ENCODE peak calls at places on chromosomes 5 and 9, in five cellular contexts. M is K562, O is HepG2, U is GM12878, J is A549. D is an unnamed sample.

GRCh38 chr5:4208537-4208936 is 612.9 kb downstream of the IRX1 start:
- ATAC-seq in M (no peak), O (no peak), U (no peak), J (no peak), D (no peak)

GRCh38 chr9:75010570-75010969 is 17.5 kb downstream of the CARNMT1 start:
- ATAC-seq in M (no peak), O (no peak), U (no peak), J (no peak), D (no peak)

GRCh38 chr5:133203317-133204305 is 151.8 kb downstream of the HSPA4 start:
- ATAC-seq in M (no peak), O (no peak), U (peak; percentile 55), J (no peak), D (no peak)

GRCh38 chr5:111834926-111835599 is 78.1 kb upstream of the NREP start:
- ATAC-seq in M (no peak), O (no peak), U (peak; percentile 51), J (no peak), D (no peak)

GRCh38 chr9:97502222-97502983 is 937 bp downstream of the TMOD1 start:
- ATAC-seq in M (peak; percentile 40), O (peak; percentile 72), U (peak; percentile 71), J (peak; percentile 11), D (no peak)

GRCh38 chr9:101309139-101309538 is 75.7 kb downstream of the BAAT start:
- ATAC-seq in M (no peak), O (no peak), U (no peak), J (no peak), D (no peak)

GRCh38 chr5:65127181-65127901 is 354.4 kb downstream of the ADAMTS6 start:
- ATAC-seq in M (no peak), O (no peak), U (no peak), J (no peak), D (peak; percentile 66)

GRCh38 chr9:37678789-37679273 is 28.1 kb downstream of the FRMPD1 start:
- ATAC-seq in M (peak; percentile 85), O (no peak), U (no peak), J (peak; percentile 68), D (no peak)

GRCh38 chr9:121732886-121733285 is 81.5 kb downstream of the DAB2IP start:
- ATAC-seq in M (no peak), O (no peak), U (no peak), J (no peak), D (no peak)

GRCh38 chr9:95060916-95061315 is 256.6 kb downstream of the FANCC start:
- ATAC-seq in M (no peak), O (no peak), U (no peak), J (no peak), D (no peak)

GRCh38 chr5:58773744-58774441 is 191.0 kb downstream of the RAB3C start:
- ATAC-seq in M (no peak), O (no peak), U (no peak), J (no peak), D (no peak)

GRCh38 chr5:41843456-41844112 is 26.6 kb downstream of the OXCT1 start:
- ATAC-seq in M (peak; percentile 89), O (peak; percentile 58), U (peak; percentile 89), J (peak; percentile 82), D (no peak)

GRCh38 chr9:68755752-68756151 is 50.7 kb downstream of the PIP5K1B start:
- ATAC-seq in M (peak; percentile 26), O (peak; percentile 50), U (no peak), J (no peak), D (no peak)

GRCh38 chr5:64417390-64417789 is 88.4 kb upstream of the RGS7BP start:
- ATAC-seq in M (no peak), O (peak; percentile 61), U (peak; percentile 30), J (no peak), D (no peak)

GRCh38 chr5:40694433-40694832 is 14.7 kb downstream of the PTGER4 start:
- ATAC-seq in M (no peak), O (no peak), U (no peak), J (no peak), D (no peak)

GRCh38 chr5:41510176-41510831 is at the start of gene PLCXD3:
- ATAC-seq in M (no peak), O (peak; percentile 90), U (no peak), J (peak; percentile 92), D (peak; percentile 40)

GRCh38 chr9:127828262-127829031 is 25.8 kb downstream of the FPGS start:
- ATAC-seq in M (peak; percentile 94), O (peak; percentile 83), U (no peak), J (peak; percentile 79), D (peak; percentile 93)

GRCh38 chr5:36304095-36304494 is 2.4 kb upstream of the RANBP3L start:
- ATAC-seq in M (no peak), O (no peak), U (no peak), J (no peak), D (no peak)

GRCh38 chr9:134175291-134175807 is 11.0 kb upstream of the RNU6ATAC start:
- ATAC-seq in M (peak; percentile 82), O (peak; percentile 32), U (peak; percentile 25), J (peak; percentile 72), D (no peak)

GRCh38 chr5:138542120-138542955 is 698 bp downstream of the ETF1 start:
- ATAC-seq in M (peak; percentile 0), O (no peak), U (peak; percentile 2), J (peak; percentile 68), D (no peak)

GRCh38 chr5:138542956-138543729 is at the start of gene ETF1:
- ATAC-seq in M (peak; percentile 88), O (peak; percentile 92), U (peak; percentile 92), J (peak; percentile 92), D (peak; percentile 97)

GRCh38 chr5:138543730-138544104 is 681 bp upstream of the ETF1 start:
- ATAC-seq in M (peak; percentile 62), O (peak; percentile 71), U (peak; percentile 65), J (peak; percentile 80), D (peak; percentile 72)

GRCh38 chr5:138545919-138546562 is 3.0 kb upstream of the ETF1 start:
- ATAC-seq in M (no peak), O (no peak), U (no peak), J (no peak), D (no peak)

GRCh38 chr5:138544171-138545134 is 1.4 kb upstream of the ETF1 start:
- ATAC-seq in M (peak; percentile 8), O (no peak), U (no peak), J (no peak), D (no peak)
- H3K4me1 ChIP-seq in M (peaks cover 24% of the 10 kb centered on the region), O (peaks cover 63% of the 10 kb centered on the region), U (peaks cover 17% of the 10 kb centered on the region), J (peaks cover 40% of the 10 kb centered on the region), D (peaks cover 82% of the 10 kb centered on the region)

GRCh38 chr9:33818832-33819500 is 2.0 kb downstream of the UBE2R2 start:
- ATAC-seq in M (no peak), O (no peak), U (no peak), J (no peak), D (no peak)

GRCh38 chr9:33817327-33818166 is 587 bp downstream of the UBE2R2 start:
- ATAC-seq in M (peak; percentile 70), O (peak; percentile 70), U (peak; percentile 36), J (peak; percentile 74), D (peak; percentile 39)

GRCh38 chr9:33820231-33820745 is 3.3 kb downstream of the UBE2R2 start:
- ATAC-seq in M (no peak), O (no peak), U (no peak), J (no peak), D (no peak)

GRCh38 chr9:33816327-33817252 is at the start of gene UBE2R2:
- ATAC-seq in M (peak; percentile 87), O (peak; percentile 80), U (peak; percentile 71), J (peak; percentile 83), D (peak; percentile 89)

GRCh38 chr9:33818167-33818831 is 1.3 kb downstream of the UBE2R2 start:
- ATAC-seq in M (no peak), O (peak; percentile 7), U (peak; percentile 7), J (peak; percentile 38), D (no peak)
- TF ChIP-seq EP300 in M (no peak), O (no peak), U (no peak), J (no peak), D (no peak)

DNA sequence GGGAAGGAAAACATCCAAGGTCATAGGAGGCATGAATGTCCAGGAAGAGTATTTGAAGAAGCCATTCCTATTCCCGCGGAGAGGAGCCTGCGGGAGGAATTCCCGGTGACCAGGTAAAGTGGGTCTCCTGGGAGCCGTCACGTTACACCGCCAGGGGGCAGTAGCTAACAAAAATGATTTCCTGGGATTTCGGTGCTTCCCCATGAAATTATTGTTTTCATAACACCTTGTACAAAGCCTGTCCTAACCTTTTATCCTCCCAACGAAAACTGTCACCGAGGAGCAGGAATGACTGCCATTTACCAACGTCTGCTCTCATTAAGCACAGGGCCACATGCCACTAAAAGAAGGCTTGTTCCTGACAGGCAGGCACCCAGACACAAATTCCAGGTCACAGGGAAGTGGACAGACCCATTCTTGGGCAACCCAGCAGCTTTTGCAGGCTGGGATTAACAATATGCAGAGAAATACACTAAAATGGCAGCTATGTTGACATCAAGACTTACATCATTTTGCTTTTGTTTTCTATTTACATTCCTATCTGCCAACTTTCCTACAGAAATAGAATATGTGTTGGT is 41.2 kb upstream of the CTSL start:
- ATAC-seq in M (peak; percentile 85), O (peak; percentile 85), U (peak; percentile 24), J (peak; percentile 89), D (no peak)
- H3K4me1 ChIP-seq in M (peaks cover 14% of the 10 kb centered on the region), O (no peaks in the 10 kb centered on the region), U (no peaks in the 10 kb centered on the region), J (peaks cover 27% of the 10 kb centered on the region), D (peaks cover 4% of the 10 kb centered on the region)

DNA sequence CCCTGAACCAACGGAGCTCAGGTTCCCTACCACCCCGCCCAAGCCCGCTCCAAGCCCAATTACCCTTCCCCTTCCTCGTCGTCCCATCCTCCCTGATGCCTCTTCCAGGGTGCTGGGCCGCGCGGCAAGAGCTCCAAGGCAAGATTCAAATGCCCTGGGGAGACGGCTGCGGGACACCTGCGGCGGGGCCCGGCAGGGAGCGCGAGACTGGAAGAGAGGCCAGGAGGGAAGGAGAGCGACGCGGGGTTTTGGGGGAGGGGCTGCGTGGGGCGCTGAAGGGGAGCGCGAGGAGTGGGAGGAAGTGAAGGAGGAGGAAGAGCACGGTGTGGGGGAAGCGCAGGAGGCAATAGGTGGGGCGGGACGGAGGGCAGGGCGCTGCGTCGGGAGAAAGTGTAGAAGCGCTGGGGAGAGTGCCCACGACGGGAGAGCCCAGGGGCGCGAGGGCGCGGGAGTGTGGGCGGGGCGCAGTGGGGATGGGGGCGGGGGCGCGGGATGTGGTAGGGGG is 975 bp upstream of the NXNL2 start:
- ATAC-seq in M (peak; percentile 44), O (peak; percentile 29), U (no peak), J (peak; percentile 80), D (peak; percentile 28)
- TF ChIP-seq EP300 in M (no peak), O (no peak), U (no peak), J (no peak), D (no peak)

GRCh38 chr5:72108200-72109050 is 1.1 kb downstream of the MAP1B start:
- ATAC-seq in M (peak; percentile 79), O (peak; percentile 85), U (peak; percentile 24), J (peak; percentile 70), D (peak; percentile 75)

GRCh38 chr5:72109051-72109411 is 1.8 kb downstream of the MAP1B start:
- ATAC-seq in M (no peak), O (no peak), U (no peak), J (no peak), D (no peak)

GRCh38 chr5:72106922-72107873 is at the start of gene MAP1B:
- ATAC-seq in M (peak; percentile 86), O (peak; percentile 73), U (no peak), J (peak; percentile 86), D (peak; percentile 71)

GRCh38 chr5:72109625-72110024 is 2.4 kb downstream of the MAP1B start:
- ATAC-seq in M (no peak), O (no peak), U (no peak), J (peak; percentile 7), D (no peak)

GRCh38 chr5:72107874-72108199 is 562 bp downstream of the MAP1B start:
- ATAC-seq in M (peak; percentile 72), O (peak; percentile 71), U (peak; percentile 35), J (peak; percentile 65), D (peak; percentile 23)
- H3K4me1 ChIP-seq in M (peaks cover 18% of the 10 kb centered on the region), O (peaks cover 8% of the 10 kb centered on the region), U (peaks cover 2% of the 10 kb centered on the region), J (peaks cover 41% of the 10 kb centered on the region), D (peaks cover 51% of the 10 kb centered on the region)

GRCh38 chr9:18700714-18701113 is 226.8 kb downstream of the ADAMTSL1 start:
- ATAC-seq in M (no peak), O (no peak), U (no peak), J (no peak), D (no peak)
- TF ChIP-seq EP300 in M (no peak), O (no peak), U (no peak), J (no peak), D (no peak)